ENCODE peak calls at places on chromosome 21, in four cellular contexts. Y, D, Q and I are unnamed samples.

GRCh38 chr21:32463889-32464300 is 51.4 kb downstream of the EVA1C start:
- DNase-seq in D (peak), Y (no peak), Q (no peak), I (peak)

GRCh38 chr21:36719614-36720013 is 20.7 kb downstream of the SIM2 start:
- DNase-seq in Q (peak), D (no peak), Y (peak), I (no peak)

GRCh38 chr21:44574457-44575306 is 1.2 kb downstream of the KRTAP10-4 start:
- DNase-seq in D (peak), Y (no peak), Q (no peak), I (no peak)

GRCh38 chr21:43694437-43695079 is 24.4 kb upstream of the PDXK start:
- DNase-seq in Y (no peak), D (no peak), Q (no peak), I (no peak)

GRCh38 chr21:44299458-44300261 is at the start of gene PFKL:
- DNase-seq in Q (peak), Y (peak), D (peak), I (peak)

GRCh38 chr21:44093761-44094160 is 13.4 kb upstream of the PWP2 start:
- DNase-seq in D (no peak), Q (peak), Y (no peak), I (no peak)

GRCh38 chr21:14273736-14274538 is 58.0 kb downstream of the RBM11 start:
- DNase-seq in Y (peak), D (no peak), Q (peak), I (peak)

GRCh38 chr21:15826147-15826780 is 96.5 kb downstream of the USP25 start:
- DNase-seq in D (peak), Y (peak), Q (no peak), I (no peak)

GRCh38 chr21:37085726-37086125 is 12.7 kb downstream of the TTC3 start:
- DNase-seq in Q (no peak), D (no peak), Y (no peak), I (no peak)

GRCh38 chr21:14482165-14482564 is 64.0 kb downstream of the SAMSN1 start:
- DNase-seq in Y (no peak), D (no peak), Q (no peak), I (no peak)

GRCh38 chr21:43825936-43826622 is 36.7 kb downstream of the RRP1 start:
- DNase-seq in Y (no peak), D (peak), Q (no peak), I (no peak)

GRCh38 chr21:27674037-27674436 is 707.1 kb upstream of the ADAMTS5 start:
- DNase-seq in Q (no peak), Y (no peak), D (no peak), I (no peak)

GRCh38 chr21:33473344-33473743 is 6.4 kb downstream of the TMEM50B start:
- DNase-seq in D (no peak), Y (no peak), Q (no peak), I (no peak)

GRCh38 chr21:17514124-17514481 is 1.3 kb downstream of the CXADR start:
- DNase-seq in D (peak), Q (no peak), Y (no peak), I (no peak)

GRCh38 chr21:16004523-16004922 is 274.7 kb downstream of the USP25 start:
- DNase-seq in Q (no peak), D (no peak), Y (no peak), I (no peak)

GRCh38 chr21:25857308-25858099 is 122.7 kb downstream of the GABPA start:
- DNase-seq in Y (no peak), Q (no peak), D (no peak), I (peak)

GRCh38 chr21:31158789-31159581 is 120.7 kb upstream of the KRTAP19-8 start:
- DNase-seq in Y (no peak), D (no peak), Q (no peak), I (no peak)

GRCh38 chr21:27047331-27048314 is 80.7 kb upstream of the ADAMTS5 start:
- DNase-seq in Y (no peak), D (no peak), Q (no peak), I (no peak)

GRCh38 chr21:15425049-15425448 is 304.7 kb upstream of the USP25 start:
- DNase-seq in D (no peak), Y (no peak), Q (no peak), I (no peak)

GRCh38 chr21:32772281-32773047 is 909 bp upstream of the PAXBP1 start:
- DNase-seq in Y (peak), Q (no peak), D (no peak), I (no peak)

GRCh38 chr21:28793043-28793442 is 199.6 kb downstream of the LTN1 start:
- DNase-seq in Y (no peak), D (no peak), Q (no peak), I (no peak)

GRCh38 chr21:32083175-32083574 is 195.7 kb downstream of the MIS18A start:
- DNase-seq in Q (no peak), Y (no peak), D (no peak), I (no peak)

GRCh38 chr21:33383056-33383888 is 19.9 kb upstream of the IFNGR2 start:
- DNase-seq in Y (peak), D (peak), Q (peak), I (peak)

GRCh38 chr21:23531444-23531843 is 2075.8 kb downstream of the MRPL39 start:
- DNase-seq in D (no peak), Q (no peak), Y (no peak), I (no peak)

GRCh38 chr21:30227633-30228404 is 11.9 kb upstream of the CLDN8 start:
- DNase-seq in D (no peak), Y (peak), Q (peak), I (peak)

GRCh38 chr21:16194851-16195251 is 465.1 kb downstream of the USP25 start:
- DNase-seq in D (peak), Q (no peak), Y (no peak), I (no peak)

GRCh38 chr21:36613064-36613463 is 85.9 kb upstream of the SIM2 start:
- DNase-seq in D (peak), Y (no peak), Q (no peak), I (no peak)

GRCh38 chr21:31235671-31236450 is 108.2 kb downstream of the TIAM1 start:
- DNase-seq in Q (no peak), D (no peak), Y (no peak), I (no peak)

GRCh38 chr21:25421327-25422028 is 185.8 kb downstream of the MRPL39 start:
- DNase-seq in D (no peak), Q (no peak), Y (no peak), I (no peak)

GRCh38 chr21:39620856-39621255 is 8.1 kb downstream of the B3GALT5 start:
- DNase-seq in Q (no peak), Y (no peak), D (no peak), I (no peak)

GRCh38 chr21:15775981-15776380 is 46.2 kb downstream of the USP25 start:
- DNase-seq in D (no peak), Y (no peak), Q (no peak), I (no peak)

GRCh38 chr21:44643911-44644310 is 2.3 kb upstream of the KRTAP10-11 start:
- DNase-seq in D (no peak), Y (no peak), Q (no peak), I (no peak)

GRCh38 chr21:26461500-26461899 is 111.6 kb downstream of the CYYR1 start:
- DNase-seq in Y (no peak), D (no peak), Q (no peak), I (no peak)

GRCh38 chr21:27741736-27742135 is 774.8 kb upstream of the ADAMTS5 start:
- DNase-seq in D (no peak), Q (no peak), Y (no peak), I (no peak)

GRCh38 chr21:36486246-36486645 is 6.3 kb upstream of the CLDN14 start:
- DNase-seq in Q (no peak), D (no peak), Y (no peak), I (no peak)

GRCh38 chr21:14116080-14116481 is 94.7 kb downstream of the LIPI start:
- DNase-seq in D (no peak), Y (no peak), Q (no peak), I (no peak)

GRCh38 chr21:14215971-14216621 is at the start of gene RBM11:
- DNase-seq in Q (peak), Y (peak), D (peak), I (peak)

GRCh38 chr21:36747815-36748381 is 49.0 kb downstream of the SIM2 start:
- DNase-seq in Q (no peak), D (peak), Y (peak), I (no peak)

DNA sequence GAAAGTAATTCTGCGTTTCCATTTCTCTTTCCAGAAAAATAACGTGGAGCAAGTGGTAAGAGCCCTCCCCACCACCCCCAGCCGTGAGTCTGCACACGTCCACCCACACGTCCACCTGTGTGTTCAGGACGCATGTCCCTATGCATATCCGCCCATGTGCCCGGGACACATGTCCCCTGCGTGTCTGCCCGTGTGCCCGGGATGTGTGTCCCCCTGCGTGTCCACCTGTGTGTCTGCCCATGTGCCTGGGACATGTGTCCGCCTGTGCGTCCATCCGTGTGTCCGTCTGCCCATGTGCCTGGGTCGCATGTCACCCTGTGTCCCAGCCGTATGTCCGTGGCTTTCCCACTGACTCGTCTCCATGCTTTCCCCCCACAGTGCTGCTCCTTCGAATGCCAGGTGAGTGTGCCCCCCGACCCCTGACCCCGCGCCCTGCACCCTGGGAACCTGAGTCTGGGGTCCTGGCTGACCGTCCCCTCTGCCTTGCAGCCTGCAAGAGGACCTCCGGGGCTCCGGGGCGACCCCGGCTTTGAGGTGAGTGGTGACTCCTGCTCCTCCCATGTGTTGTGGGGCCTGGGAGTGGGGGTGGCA is 5.6 kb downstream of the COL6A1 start:
- DNase-seq in D (no peak), Y (peak), Q (no peak), I (peak)
- H3K27ac ChIP-seq in D (no peak), Y (no peak), Q (peak), I (peak)

GRCh38 chr21:35048706-35049617 is at the start of gene RUNX1:
- DNase-seq in D (no peak), Y (peak), Q (peak), I (no peak)

GRCh38 chr21:35052786-35053185 is 3.7 kb upstream of the RUNX1 start:
- DNase-seq in Y (no peak), D (no peak), Q (no peak), I (no peak)

GRCh38 chr21:35050348-35051286 is 1.5 kb upstream of the RUNX1 start:
- DNase-seq in D (no peak), Y (no peak), Q (no peak), I (no peak)

GRCh38 chr21:35053356-35054096 is 4.4 kb upstream of the RUNX1 start:
- DNase-seq in D (peak), Y (peak), Q (no peak), I (no peak)

DNA sequence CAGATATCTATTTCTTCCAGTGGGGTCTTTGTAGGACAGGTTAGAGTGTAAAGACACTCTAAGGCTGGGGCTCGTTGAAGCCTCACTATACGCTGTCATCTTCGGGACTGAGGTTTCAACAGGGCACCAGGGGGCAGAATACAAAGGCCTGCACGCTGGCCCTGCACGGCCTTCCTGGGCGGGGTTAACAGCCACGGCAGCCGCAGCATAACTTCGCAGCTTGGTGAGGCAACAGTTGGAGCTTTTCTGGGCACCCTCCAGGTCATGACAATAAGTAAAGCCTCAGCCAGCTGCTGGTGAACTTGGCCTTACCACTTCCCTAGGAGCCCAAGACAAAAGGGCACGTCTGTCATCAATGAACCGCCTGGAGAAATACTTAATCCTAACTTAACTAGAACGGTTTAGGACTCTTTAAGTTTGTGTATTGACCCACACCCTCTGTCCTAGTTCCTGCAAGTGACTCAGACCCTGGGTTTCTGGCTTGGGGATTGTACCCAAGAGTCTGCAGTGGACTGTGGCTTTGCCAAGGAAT is 2.3 kb upstream of the RUNX1 start:
- DNase-seq in D (peak), Q (peak), Y (peak), I (no peak)
- TF ChIP-seq POLR2A in D (no peak), Q (no peak), Y (no peak), I (no peak)

DNA sequence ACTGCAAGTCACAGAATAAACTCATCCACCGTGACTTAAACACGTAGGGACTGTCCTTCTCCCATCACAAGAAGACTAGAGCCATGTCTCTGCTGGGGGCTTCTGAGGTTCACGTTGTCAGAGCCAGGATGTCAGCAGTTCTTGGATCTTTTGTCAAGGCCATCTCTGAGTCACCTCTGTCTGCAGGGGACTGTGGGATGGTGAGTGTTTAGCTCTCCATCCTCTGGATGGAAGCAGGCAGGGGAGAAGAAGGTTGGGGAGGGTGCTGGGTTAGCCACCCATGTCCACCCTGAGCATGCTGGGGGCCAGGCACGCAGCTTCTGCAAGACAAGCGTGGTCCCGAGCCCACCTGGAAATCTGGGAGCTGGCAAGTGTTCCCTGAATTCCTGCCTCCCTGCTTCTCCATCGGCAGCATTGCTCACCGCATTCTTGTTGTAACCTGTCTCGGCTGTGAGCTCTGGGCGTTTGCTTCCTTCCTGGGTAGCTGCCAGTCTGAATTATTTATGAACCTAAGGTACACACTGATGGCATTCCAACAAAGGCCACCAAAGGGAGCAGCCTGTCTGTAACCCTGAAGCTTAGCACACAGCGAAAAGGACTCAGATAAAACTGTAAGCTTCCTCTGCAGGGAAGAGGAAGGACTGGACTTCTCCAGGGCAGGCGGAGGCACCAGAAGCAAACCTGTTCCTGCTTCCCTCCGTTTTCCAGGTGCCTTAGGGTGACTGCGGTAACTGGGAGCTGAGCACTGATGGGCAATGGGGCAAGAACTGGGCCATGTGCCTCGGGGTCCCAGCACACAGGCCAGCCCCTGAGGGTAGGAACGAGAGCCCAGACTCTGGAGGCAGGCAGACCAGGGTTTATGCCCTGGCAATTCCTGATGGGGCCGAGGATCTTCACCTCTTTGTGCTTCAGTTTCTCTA is 88.6 kb downstream of the RIPK4 start:
- DNase-seq in D (peak), Q (peak), Y (peak), I (no peak)
- H3K27ac ChIP-seq in D (peak), Q (peak), Y (peak), I (no peak)

GRCh38 chr21:42513151-42513984 is at the start of gene SLC37A1:
- DNase-seq in Y (peak), D (no peak), Q (no peak), I (peak)

GRCh38 chr21:42515708-42516502 is 2.3 kb downstream of the SLC37A1 start:
- DNase-seq in Y (peak), D (no peak), Q (peak), I (no peak)

GRCh38 chr21:42512346-42513034 is 1.2 kb upstream of the SLC37A1 start:
- DNase-seq in Q (no peak), D (no peak), Y (no peak), I (no peak)

GRCh38 chr21:42514883-42515228 is 1.2 kb downstream of the SLC37A1 start:
- DNase-seq in D (no peak), Y (no peak), Q (no peak), I (no peak)

GRCh38 chr21:42513985-42514882 is 582 bp downstream of the SLC37A1 start:
- DNase-seq in Y (peak), D (no peak), Q (peak), I (peak)
- TF ChIP-seq POLR2A in Y (peak), D (no peak), Q (no peak), I (no peak)

GRCh38 chr21:38319781-38320180 is 63.0 kb downstream of the KCNJ15 start:
- DNase-seq in Q (no peak), D (no peak), Y (no peak), I (no peak)
- H3K27ac ChIP-seq in Q (no peak), D (no peak), Y (no peak), I (no peak)